ENCODE peak calls at places on chromosome 13, in six cellular contexts. E, I, K, M, D and N are unnamed samples.

GRCh38 chr13:34931572-34931971 is 10.5 kb upstream of the NBEA start:
- DNase-seq in K (no peak), I (no peak), D (no peak), E (peak; percentile 3), M (no peak), N (no peak)

GRCh38 chr13:95559100-95559499 is 6.6 kb downstream of the CLDN10 start:
- DNase-seq in E (no peak), I (no peak), D (no peak), K (no peak), M (no peak), N (no peak)

GRCh38 chr13:51397262-51397933 is 55.4 kb downstream of the INTS6 start:
- DNase-seq in K (no peak), E (peak; percentile 80), M (no peak), D (no peak), I (peak; percentile 24), N (peak; percentile 83)

GRCh38 chr13:89066868-89067466 is 1395.8 kb downstream of the SLITRK5 start:
- DNase-seq in E (peak; percentile 0), D (no peak), M (no peak), I (no peak), K (no peak), N (no peak)

GRCh38 chr13:113598481-113598880 is 13.9 kb downstream of the TFDP1 start:
- DNase-seq in M (no peak), E (no peak), D (no peak), K (no peak), I (no peak), N (peak; percentile 70)

GRCh38 chr13:50882816-50883215 is 26.8 kb upstream of the RNASEH2B start:
- DNase-seq in K (no peak), D (no peak), I (no peak), E (no peak), M (no peak), N (no peak)

GRCh38 chr13:91491980-91492379 is 93.6 kb downstream of the GPC5 start:
- DNase-seq in I (no peak), D (no peak), K (no peak), M (no peak), E (no peak), N (no peak)

GRCh38 chr13:52695856-52696255 is 43.2 kb downstream of the SUGT1 start:
- DNase-seq in I (no peak), K (no peak), E (peak; percentile 67), M (no peak), D (no peak), N (no peak)

GRCh38 chr13:91101436-91101835 is 246.1 kb upstream of the MIR17HG start:
- DNase-seq in E (no peak), K (no peak), I (no peak), M (no peak), D (no peak), N (no peak)

GRCh38 chr13:36431204-36432105 is 840 bp upstream of the CCNA1 start:
- DNase-seq in E (no peak), I (no peak), K (no peak), M (no peak), D (peak; percentile 17), N (no peak)

GRCh38 chr13:41613984-41614581 is 156.7 kb downstream of the RGCC start:
- DNase-seq in I (no peak), D (peak; percentile 74), M (no peak), K (peak; percentile 75), E (peak; percentile 96), N (no peak)

GRCh38 chr13:51328488-51328887 is 11.0 kb upstream of the SERPINE3 start:
- DNase-seq in K (no peak), I (no peak), D (no peak), M (no peak), E (no peak), N (no peak)

GRCh38 chr13:34416833-34417425 is 525.1 kb upstream of the NBEA start:
- DNase-seq in K (peak; percentile 94), I (no peak), E (peak; percentile 39), M (no peak), D (peak; percentile 74), N (peak; percentile 43)

GRCh38 chr13:70580825-70581224 is 472.6 kb upstream of the KLHL1 start:
- DNase-seq in D (no peak), I (no peak), M (no peak), K (no peak), E (no peak), N (no peak)

GRCh38 chr13:24997367-24997967 is 98.5 kb upstream of the PABPC3 start:
- DNase-seq in M (no peak), K (no peak), E (peak; percentile 27), I (no peak), D (no peak), N (no peak)

GRCh38 chr13:32610538-32610937 is 24.3 kb downstream of the PDS5B start:
- DNase-seq in K (no peak), I (no peak), E (no peak), D (no peak), M (no peak), N (no peak)

GRCh38 chr13:58949646-58950045 is 1214.1 kb downstream of the DIAPH3 start:
- DNase-seq in I (no peak), D (no peak), K (no peak), E (no peak), M (no peak), N (no peak)

GRCh38 chr13:114212096-114212495 is 22.6 kb upstream of the CDC16 start:
- DNase-seq in M (no peak), K (no peak), D (no peak), E (peak; percentile 81), I (no peak), N (no peak)

GRCh38 chr13:44396963-44397580 is 23.4 kb downstream of the SERP2 start:
- DNase-seq in M (no peak), E (peak; percentile 26), K (peak; percentile 62), D (peak; percentile 61), I (no peak), N (peak; percentile 70)

DNA sequence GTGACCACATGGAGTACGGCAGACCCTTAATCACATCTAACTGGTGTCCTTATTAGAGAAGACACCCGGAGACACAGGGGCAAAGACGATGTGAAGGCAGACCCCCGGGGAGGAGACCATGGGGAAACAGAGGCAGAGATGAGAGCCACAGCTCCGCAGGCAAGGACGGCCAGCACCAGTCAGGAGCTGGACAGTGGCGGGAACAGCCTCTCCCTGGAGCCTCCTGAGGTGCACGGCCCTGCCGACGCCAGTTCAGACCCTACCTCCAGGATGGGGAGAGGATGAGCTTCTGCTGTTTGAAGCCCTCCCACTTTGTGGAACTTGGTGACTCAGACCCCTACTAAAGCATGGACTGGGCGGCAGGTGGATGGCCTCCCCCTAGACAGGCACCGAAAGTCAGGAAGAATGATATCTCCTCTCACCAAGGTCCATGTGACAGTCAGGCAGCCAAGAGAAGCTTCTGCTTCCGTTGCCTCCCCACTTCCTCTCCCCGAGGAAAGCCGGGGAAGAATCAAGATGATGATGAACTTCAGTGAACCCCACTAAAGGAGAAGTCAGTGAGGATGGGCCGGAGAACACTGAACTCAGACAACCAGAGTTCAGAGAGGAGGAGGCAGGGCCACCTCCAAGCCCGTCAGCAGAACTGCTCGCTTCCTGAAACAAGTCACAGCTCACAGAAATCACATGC is 25.4 kb downstream of the RAB20 start:
- DNase-seq in K (peak; percentile 68), I (no peak), E (no peak), D (no peak), M (no peak), N (peak; percentile 68)
- TF ChIP-seq POLR2A in K (no peak), I (no peak), E (no peak), D (no peak), M (no peak), N (no peak)

DNA sequence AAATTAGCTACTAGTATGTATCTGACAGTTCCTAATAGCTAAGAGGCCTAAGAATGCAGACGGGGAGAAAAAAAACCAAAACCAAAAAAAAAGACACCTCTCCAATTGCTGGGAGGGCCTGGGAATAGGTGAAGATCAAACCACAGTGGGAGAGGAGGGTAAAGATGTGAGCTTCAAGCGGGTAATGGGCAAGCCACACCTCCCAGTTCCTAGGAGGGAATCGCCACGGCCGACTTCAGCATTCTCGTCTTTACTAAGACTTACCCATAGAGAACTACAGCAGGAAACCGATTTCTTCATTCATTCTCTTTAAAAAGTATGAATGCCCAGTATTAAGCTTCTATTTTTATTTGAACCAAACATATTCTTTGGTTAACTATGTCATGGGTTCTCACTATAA is 5.6 kb upstream of the EEF1AKMT1 start:
- DNase-seq in I (no peak), K (no peak), E (no peak), M (no peak), D (no peak), N (no peak)
- TF ChIP-seq CTCF in I (no peak), K (no peak), E (no peak), M (no peak), D (no peak), N (no peak)

GRCh38 chr13:23201870-23202269 is 21.1 kb downstream of the SGCG start:
- DNase-seq in D (no peak), E (no peak), K (no peak), M (no peak), I (no peak), N (no peak)

GRCh38 chr13:23202383-23202782 is 21.6 kb downstream of the SGCG start:
- DNase-seq in E (no peak), K (no peak), I (no peak), D (no peak), M (no peak), N (no peak)

GRCh38 chr13:23205807-23206206 is 25.0 kb downstream of the SGCG start:
- DNase-seq in E (no peak), D (no peak), K (no peak), M (no peak), I (no peak), N (no peak)
- H3K4me3 ChIP-seq in E (no peak overlapping the region), D (no peak overlapping the region), K (no peak overlapping the region), M (no peak overlapping the region), I (no peak overlapping the region), N (no peak overlapping the region)

GRCh38 chr13:98507060-98507797 is 69.7 kb downstream of the STK24 start:
- DNase-seq in E (no peak), K (peak; percentile 74), M (peak; percentile 86), D (no peak), I (no peak), N (no peak)

GRCh38 chr13:98511435-98511834 is 65.5 kb downstream of the STK24 start:
- DNase-seq in D (no peak), M (no peak), K (no peak), I (no peak), E (no peak), N (no peak)

GRCh38 chr13:98510156-98510509 is 66.8 kb downstream of the STK24 start:
- DNase-seq in K (no peak), M (no peak), D (no peak), I (no peak), E (no peak), N (no peak)

GRCh38 chr13:98508280-98509074 is 68.4 kb downstream of the STK24 start:
- DNase-seq in D (no peak), M (no peak), I (no peak), K (no peak), E (peak; percentile 79), N (no peak)

DNA sequence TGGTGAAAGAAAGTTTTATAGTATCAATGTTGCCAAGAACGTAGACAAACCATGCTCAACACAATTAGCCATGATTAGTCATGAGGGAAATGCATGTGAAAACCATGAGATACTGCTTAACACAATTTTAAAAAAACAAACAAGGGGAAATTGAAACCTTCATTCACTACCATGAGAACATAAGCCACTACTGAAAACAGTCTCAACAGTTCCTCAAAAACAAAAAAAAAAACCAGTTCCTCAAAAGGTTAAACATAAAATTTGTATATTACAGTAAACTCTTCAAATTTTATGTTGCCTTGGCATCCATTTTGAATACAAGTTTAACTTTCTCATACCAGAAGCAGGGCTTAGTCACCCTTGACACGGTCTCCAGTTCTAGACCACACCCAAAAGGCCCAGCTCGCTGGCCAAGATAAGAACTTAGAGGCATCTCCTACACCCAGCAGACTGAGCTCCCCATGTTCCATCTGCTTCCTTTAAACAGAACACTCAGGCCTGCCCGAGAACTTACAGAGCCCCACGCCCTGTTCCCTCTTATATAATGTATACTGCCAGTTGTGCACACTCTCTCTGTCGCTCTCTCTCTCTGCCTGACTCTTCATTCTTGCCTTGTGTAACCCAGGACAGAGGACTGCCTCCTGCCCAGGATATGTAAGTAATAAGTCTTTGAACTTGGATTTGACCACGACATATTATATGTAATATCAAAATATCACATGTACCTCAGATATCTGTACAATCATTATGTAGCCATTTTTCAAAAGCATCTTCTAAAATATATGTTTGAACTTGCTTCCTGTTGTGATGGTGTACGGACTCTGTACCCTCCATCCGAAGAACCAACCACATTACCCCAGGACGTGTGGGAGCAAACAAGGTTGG is 67.4 kb downstream of the STK24 start:
- DNase-seq in E (peak; percentile 92), M (peak; percentile 66), D (no peak), K (peak; percentile 74), I (no peak), N (peak; percentile 93)
- TF ChIP-seq POLR2A in E (peak; percentile 54), M (no peak), D (no peak), K (no peak), I (no peak), N (no peak)